ENCODE peak calls at places on chromosomes 12 and 14, in five cellular contexts. A, Y, S, Q and E are unnamed samples.

GRCh38 chr14:100653409-100653808 is 66.2 kb upstream of the BEGAIN start:
- DNase-seq in A (no peak), Y (no peak), S (no peak), Q (no peak), E (no peak)

GRCh38 chr14:61749867-61750266 is 12.4 kb upstream of the SNAPC1 start:
- DNase-seq in A (no peak), Y (peak; percentile 47), S (no peak), Q (no peak), E (no peak)

GRCh38 chr12:51246254-51246853 is 7.7 kb downstream of the DAZAP2 start:
- DNase-seq in A (no peak), Y (peak; percentile 24), S (no peak), Q (no peak), E (no peak)

GRCh38 chr12:98653866-98654493 is 8.9 kb downstream of the APAF1 start:
- DNase-seq in A (no peak), Y (no peak), S (no peak), Q (no peak), E (no peak)

GRCh38 chr12:94874086-94874985 is 129.2 kb downstream of the NDUFA12 start:
- DNase-seq in A (no peak), Y (no peak), S (no peak), Q (no peak), E (no peak)

GRCh38 chr14:60721331-60722162 is 2.6 kb downstream of the SIX4 start:
- DNase-seq in A (no peak), Y (peak; percentile 16), S (peak; percentile 46), Q (peak; percentile 41), E (no peak)

GRCh38 chr14:63596998-63597658 is 44.5 kb downstream of the WDR89 start:
- DNase-seq in A (no peak), Y (no peak), S (no peak), Q (no peak), E (no peak)

GRCh38 chr14:21734457-21735074 is 60.9 kb upstream of the OR4E1 start:
- DNase-seq in A (no peak), Y (no peak), S (no peak), Q (no peak), E (peak; percentile 46)